ENCODE peak calls at places on chromosomes 2 and 18, in six cellular contexts. F is upper lobe of left lung, U is A549, B is HepG2, X is K562, A is GM12878. T is an unnamed sample.

GRCh38 chr2:199704358-199705238 is 146.4 kb downstream of the FTCDNL1 start:
- ATAC-seq in F (peak), U (peak), B (peak), X (peak), A (peak), T (no peak)

GRCh38 chr2:203732072-203732952 is 25.9 kb downstream of the CD28 start:
- ATAC-seq in F (no peak), U (no peak), B (no peak), X (no peak), A (no peak), T (no peak)

GRCh38 chr2:1192121-1192520 is 221.1 kb upstream of the TPO start:
- ATAC-seq in F (no peak), U (no peak), B (no peak), X (no peak), A (no peak), T (no peak)

GRCh38 chr2:154375625-154376020 is 322.9 kb upstream of the KCNJ3 start:
- ATAC-seq in F (no peak), U (peak), B (peak), X (no peak), A (peak), T (no peak)

GRCh38 chr2:142165790-142166189 is 35.0 kb upstream of the LRP1B start:
- ATAC-seq in F (no peak), U (peak), B (peak), X (no peak), A (peak), T (no peak)

GRCh38 chr18:23106575-23106974 is 28.7 kb upstream of the CABLES1 start:
- ATAC-seq in F (no peak), U (peak), B (peak), X (peak), A (peak), T (no peak)

GRCh38 chr2:65320042-65320711 is 92.5 kb downstream of the ACTR2 start:
- ATAC-seq in F (peak), U (peak), B (peak), X (peak), A (peak), T (peak)

GRCh38 chr2:108169982-108170625 is 69.7 kb upstream of the SULT1C3 start:
- ATAC-seq in F (no peak), U (no peak), B (peak), X (peak), A (peak), T (no peak)

GRCh38 chr2:71347517-71347916 is 15.9 kb downstream of the ZNF638 start:
- ATAC-seq in F (no peak), U (peak), B (no peak), X (peak), A (peak), T (no peak)

GRCh38 chr18:79951545-79952456 is at the start of gene SLC66A2:
- ATAC-seq in F (peak), U (peak), B (peak), X (peak), A (peak), T (peak)

GRCh38 chr2:39728941-39729351 is 50.1 kb downstream of the THUMPD2 start:
- ATAC-seq in F (no peak), U (no peak), B (peak), X (peak), A (peak), T (no peak)

GRCh38 chr2:45585267-45585861 is 25.7 kb downstream of the SRBD1 start:
- ATAC-seq in F (peak), U (peak), B (peak), X (peak), A (peak), T (peak)

GRCh38 chr18:35095983-35096676 is 54.9 kb downstream of the MAPRE2 start:
- ATAC-seq in F (no peak), U (no peak), B (no peak), X (peak), A (peak), T (no peak)

GRCh38 chr2:71843391-71843850 is 304.2 kb downstream of the CYP26B1 start:
- ATAC-seq in F (no peak), U (peak), B (no peak), X (no peak), A (no peak), T (peak)

GRCh38 chr18:28267878-28268625 is 91.1 kb upstream of the CDH2 start:
- ATAC-seq in F (no peak), U (no peak), B (no peak), X (no peak), A (no peak), T (no peak)

GRCh38 chr2:101502095-101502494 is 27.2 kb upstream of the RFX8 start:
- ATAC-seq in F (peak), U (peak), B (peak), X (no peak), A (peak), T (no peak)

GRCh38 chr2:223537669-223538601 is 64.2 kb downstream of the SCG2 start:
- ATAC-seq in F (no peak), U (no peak), B (peak), X (no peak), A (no peak), T (no peak)

GRCh38 chr2:105112345-105112744 is 74.5 kb downstream of the MRPS9 start:
- ATAC-seq in F (no peak), U (no peak), B (peak), X (no peak), A (no peak), T (no peak)

GRCh38 chr18:32048507-32049091 is 30.0 kb downstream of the RNF125 start:
- ATAC-seq in F (peak), U (peak), B (peak), X (peak), A (peak), T (peak)

GRCh38 chr2:52194342-52194741 is 1162.4 kb upstream of the NRXN1 start:
- ATAC-seq in F (no peak), U (no peak), B (no peak), X (no peak), A (no peak), T (no peak)

GRCh38 chr2:233233618-233234230 is 17.7 kb upstream of the ATG16L1 start:
- ATAC-seq in F (no peak), U (no peak), B (no peak), X (no peak), A (no peak), T (no peak)

GRCh38 chr2:46803911-46804670 is 111.5 kb downstream of the MCFD2 start:
- ATAC-seq in F (no peak), U (no peak), B (no peak), X (no peak), A (no peak), T (no peak)
- H3K27ac ChIP-seq in F (no peak), U (peak), B (no peak), X (no peak), A (no peak), T (no peak)

DNA sequence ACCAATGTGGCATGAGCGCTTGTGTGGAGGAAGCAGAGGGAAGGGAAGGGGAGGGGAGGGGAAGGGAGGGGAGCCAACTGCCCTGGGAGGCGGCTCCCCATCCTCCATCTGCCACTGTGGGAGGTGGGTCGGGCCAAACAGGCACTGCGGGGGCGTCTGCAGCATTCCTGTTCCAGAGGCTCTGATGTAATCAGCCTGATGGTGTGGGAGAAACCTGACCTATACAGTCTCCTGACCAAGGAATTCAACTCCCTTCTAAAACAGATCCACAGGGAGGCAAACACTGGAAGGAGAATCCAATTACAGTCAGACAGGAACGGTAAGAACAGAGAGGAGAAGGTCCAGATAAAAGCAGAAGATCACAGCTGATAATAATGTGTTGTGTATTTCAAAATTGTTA is 88.8 kb downstream of the CD8B2 start:
- ATAC-seq in F (no peak), U (no peak), B (no peak), X (no peak), A (no peak), T (peak)
- TF ChIP-seq EP300 in F (no peak), U (no peak), B (no peak), X (no peak), A (no peak), T (no peak)

GRCh38 chr2:180622122-180622918 is 358.1 kb upstream of the UBE2E3 start:
- ATAC-seq in F (no peak), U (no peak), B (no peak), X (no peak), A (no peak), T (no peak)
- H3K27ac ChIP-seq in F (no peak), U (no peak), B (no peak), X (no peak), A (no peak), T (no peak)

DNA sequence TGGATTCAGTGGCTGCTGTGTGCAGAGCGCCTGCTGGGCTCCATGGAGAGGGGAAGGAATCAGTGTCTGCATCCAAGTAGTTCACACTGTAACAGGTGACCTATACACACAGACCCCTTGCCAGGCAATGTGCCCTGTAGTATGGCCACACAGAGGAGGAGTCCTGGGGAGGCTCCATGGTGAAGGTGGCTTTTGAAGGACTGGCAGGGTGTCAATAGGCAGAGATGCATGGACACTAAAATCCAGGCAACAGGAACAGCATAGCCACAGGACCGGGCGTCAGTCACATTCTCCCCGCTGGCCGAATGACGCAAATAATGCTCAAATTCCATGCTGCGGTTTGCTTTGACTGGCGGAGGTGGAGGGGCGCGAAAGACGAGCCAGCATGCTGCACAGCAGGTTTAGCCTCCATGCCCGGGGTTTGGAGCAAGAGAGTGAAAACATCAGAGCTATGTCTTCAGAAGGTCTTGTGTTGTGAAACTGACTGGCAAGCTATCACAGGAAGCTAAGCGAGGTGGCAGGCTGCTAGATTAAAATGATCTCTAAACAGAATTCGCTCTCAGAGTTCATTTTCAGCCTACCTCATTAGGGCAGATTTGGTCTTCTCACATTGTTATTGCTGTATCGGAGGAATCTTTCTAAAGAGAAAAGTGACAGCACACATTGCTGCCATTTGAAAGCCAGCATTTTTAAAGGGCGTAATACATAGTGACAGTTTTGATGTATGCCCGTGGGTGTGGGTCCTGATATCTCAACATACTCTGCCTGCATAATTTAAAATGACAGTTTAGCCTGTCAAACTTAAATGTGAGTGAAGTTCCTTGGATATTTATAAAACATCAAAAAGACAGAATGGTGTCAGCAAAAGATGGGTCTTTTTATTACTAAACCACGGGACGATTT is 1.1 kb upstream of the CHMP1B start:
- ATAC-seq in F (peak), U (peak), B (peak), X (peak), A (peak), T (peak)
- TF ChIP-seq EP300 in F (no peak), U (peak), B (no peak), X (peak), A (no peak), T (peak)

GRCh38 chr2:192437653-192438052 is 242.9 kb upstream of the TMEFF2 start:
- ATAC-seq in F (no peak), U (no peak), B (peak), X (no peak), A (no peak), T (no peak)

GRCh38 chr2:192438239-192438638 is 243.5 kb upstream of the TMEFF2 start:
- ATAC-seq in F (no peak), U (no peak), B (no peak), X (no peak), A (no peak), T (no peak)
- H3K27ac ChIP-seq in F (no peak), U (no peak), B (no peak), X (no peak), A (no peak), T (no peak)

DNA sequence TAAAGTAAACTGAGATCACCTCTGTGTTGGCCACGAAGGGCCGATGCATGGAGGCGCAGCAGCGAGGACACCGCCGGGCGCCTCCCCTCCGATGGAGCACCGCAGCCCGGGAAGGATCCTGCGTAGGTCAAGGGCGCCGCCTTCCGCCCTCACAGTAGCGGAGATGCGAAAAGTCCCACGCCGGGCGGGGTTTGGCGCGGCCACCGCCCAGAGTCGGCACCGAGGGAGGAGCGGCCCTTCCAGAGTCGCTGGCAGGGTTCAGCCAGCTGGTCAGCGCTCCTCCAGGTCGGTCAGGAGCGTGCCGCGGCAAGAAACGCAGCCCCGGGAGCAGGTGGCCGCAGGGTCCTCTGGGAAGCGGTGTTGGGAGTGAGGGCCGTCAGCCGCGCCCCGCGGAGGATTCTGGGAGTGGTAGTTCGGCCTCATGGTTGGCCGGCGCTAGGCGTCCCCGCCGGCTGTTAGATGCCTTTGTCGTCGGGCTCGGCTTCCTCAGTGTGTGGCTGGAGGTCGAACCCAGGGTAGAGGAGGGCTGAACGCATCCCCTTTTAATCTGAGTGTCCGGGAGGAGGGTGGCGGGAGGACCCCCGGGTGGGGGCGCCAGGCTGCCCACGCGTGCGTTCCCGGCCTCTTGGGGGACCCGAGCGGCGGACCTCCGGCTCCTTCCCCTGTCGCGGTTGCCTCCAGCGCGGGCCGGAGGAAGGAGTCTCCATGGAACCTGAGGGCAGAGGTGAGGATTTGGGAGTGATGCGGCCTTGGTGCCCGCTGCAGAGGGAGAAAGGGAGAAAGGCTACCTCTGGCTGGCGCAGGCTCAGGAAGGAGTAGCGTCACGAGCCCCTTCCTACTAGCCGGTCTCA is at the start of gene ZNF892:
- ATAC-seq in F (peak), U (peak), B (peak), X (peak), A (peak), T (peak)
- TF ChIP-seq EP300 in F (no peak), U (no peak), B (no peak), X (no peak), A (no peak), T (no peak)